ENCODE peak calls at places on chromosomes 11 and 22, in seven cellular contexts. K is CD8-positive, alpha-beta memory T cell; S is astrocyte; B is colonic mucosa; W is GM23338; F is fibroblast of lung; X is neuronal stem cell. Q is an unnamed sample.

GRCh38 chr11:111631666-111632039 is 29.4 kb downstream of the SIK2 start:
- DNase-seq in F (peak), B (no peak), S (peak), W (no peak), K (no peak), X (no peak), Q (no peak)

GRCh38 chr11:36373040-36374010 is 77.2 kb downstream of the PRR5L start:
- DNase-seq in S (peak), W (no peak), K (no peak), F (peak), B (no peak), X (no peak), Q (no peak)

GRCh38 chr11:20090654-20091374 is 69.5 kb downstream of the DBX1 start:
- DNase-seq in K (no peak), F (no peak), X (no peak), S (no peak), W (no peak), B (no peak), Q (no peak)

GRCh38 chr11:64001552-64002427 is 15.6 kb downstream of the OTUB1 start:
- DNase-seq in S (no peak), B (no peak), F (no peak), X (no peak), W (no peak), K (no peak), Q (no peak)

GRCh38 chr11:79045811-79046304 is 395.0 kb downstream of the TENM4 start:
- DNase-seq in W (no peak), K (no peak), X (no peak), F (peak), B (no peak), S (peak), Q (peak)

GRCh38 chr11:34621876-34622275 is 983 bp downstream of the EHF start:
- DNase-seq in W (no peak), F (peak), X (no peak), S (no peak), B (no peak), K (no peak), Q (no peak)

GRCh38 chr11:114160884-114161283 is 101.4 kb downstream of the ZBTB16 start:
- DNase-seq in K (no peak), X (no peak), F (no peak), B (no peak), S (no peak), W (no peak), Q (no peak)

GRCh38 chr11:43145653-43146052 is 166.1 kb upstream of the API5 start:
- DNase-seq in X (no peak), W (peak), B (no peak), S (no peak), F (no peak), K (no peak), Q (no peak)

GRCh38 chr11:108916290-108916689 is 251.4 kb downstream of the DDX10 start:
- DNase-seq in X (no peak), W (no peak), S (peak), F (peak), B (no peak), K (no peak), Q (no peak)

GRCh38 chr22:26453812-26454500 is 24.9 kb downstream of the ASPHD2 start:
- DNase-seq in K (no peak), S (no peak), W (no peak), X (no peak), B (no peak), F (no peak), Q (no peak)

GRCh38 chr11:27610287-27610686 is 90.0 kb downstream of the BDNF start:
- DNase-seq in F (no peak), B (no peak), X (no peak), W (peak), S (no peak), K (no peak), Q (no peak)

GRCh38 chr11:2276999-2277328 is 6.6 kb upstream of the ASCL2 start:
- DNase-seq in K (no peak), S (no peak), B (peak), X (no peak), F (no peak), W (no peak), Q (peak)

GRCh38 chr11:65917434-65918210 is 1.2 kb downstream of the C11orf68 start:
- DNase-seq in W (no peak), B (no peak), F (no peak), K (no peak), X (no peak), S (no peak), Q (peak)

GRCh38 chr11:134558916-134559616 is 147.0 kb upstream of the B3GAT1 start:
- DNase-seq in K (no peak), F (no peak), X (no peak), B (no peak), S (no peak), W (no peak), Q (peak)

GRCh38 chr11:2294340-2295290 is 7.1 kb downstream of the C11orf21 start:
- DNase-seq in K (no peak), F (no peak), W (no peak), B (no peak), S (no peak), X (no peak), Q (peak)

GRCh38 chr11:44397586-44398178 is 87.7 kb upstream of the ALX4 start:
- DNase-seq in X (no peak), B (no peak), K (no peak), S (no peak), W (no peak), F (no peak), Q (no peak)

GRCh38 chr11:116960916-116961315 is 123.5 kb upstream of the APOA1 start:
- DNase-seq in F (peak), S (peak), B (no peak), X (no peak), W (peak), K (no peak), Q (peak)

GRCh38 chr11:126491092-126491491 is 135.6 kb downstream of the ST3GAL4 start:
- DNase-seq in S (no peak), K (no peak), X (no peak), W (peak), B (no peak), F (no peak), Q (peak)

GRCh38 chr11:129704831-129705230 is 110.8 kb upstream of the TMEM45B start:
- DNase-seq in W (no peak), S (no peak), K (no peak), B (no peak), X (no peak), F (no peak), Q (no peak)

GRCh38 chr11:125343732-125344131 is 152.3 kb downstream of the FEZ1 start:
- DNase-seq in B (no peak), W (peak), K (no peak), X (no peak), F (peak), S (peak), Q (peak)

GRCh38 chr11:65468874-65469333 is 29.9 kb upstream of the MALAT1 start:
- DNase-seq in S (no peak), X (no peak), K (peak), F (peak), B (peak), W (peak), Q (peak)

GRCh38 chr22:27509132-27509920 is 292.2 kb downstream of the MN1 start:
- DNase-seq in K (no peak), F (no peak), W (no peak), S (no peak), X (no peak), B (no peak), Q (no peak)

GRCh38 chr11:107780136-107780535 is 68.3 kb upstream of the SLN start:
- DNase-seq in F (no peak), K (no peak), B (no peak), S (no peak), W (no peak), X (no peak), Q (no peak)

GRCh38 chr11:304061-304506 is 3.5 kb upstream of the IFITM2 start:
- DNase-seq in X (no peak), K (no peak), S (no peak), B (no peak), F (no peak), W (no peak), Q (no peak)

GRCh38 chr22:47354668-47355387 is 592.4 kb downstream of the TBC1D22A start:
- DNase-seq in B (no peak), K (no peak), W (no peak), F (no peak), S (no peak), X (no peak), Q (peak)

GRCh38 chr11:11978792-11979486 is 29.5 kb downstream of the DKK3 start:
- DNase-seq in F (peak), W (no peak), S (peak), K (no peak), B (peak), X (no peak), Q (peak)

GRCh38 chr11:80155412-80156017 is 714.7 kb upstream of the TENM4 start:
- DNase-seq in F (no peak), X (peak), K (no peak), W (peak), B (no peak), S (no peak), Q (peak)

GRCh38 chr11:117786099-117786870 is 10.7 kb downstream of the DSCAML1 start:
- DNase-seq in S (no peak), K (no peak), W (no peak), X (no peak), F (no peak), B (no peak), Q (no peak)

GRCh38 chr22:41636467-41636866 is 15.4 kb downstream of the XRCC6 start:
- DNase-seq in F (peak), B (no peak), K (no peak), W (no peak), S (peak), X (no peak), Q (no peak)

GRCh38 chr11:8004008-8004407 is 16.9 kb downstream of the EIF3F start:
- DNase-seq in F (no peak), K (no peak), S (no peak), W (no peak), B (no peak), X (no peak), Q (no peak)

GRCh38 chr11:33630936-33631748 is 69.5 kb downstream of the C11orf91 start:
- DNase-seq in W (no peak), B (no peak), F (no peak), X (no peak), S (no peak), K (no peak), Q (no peak)

DNA sequence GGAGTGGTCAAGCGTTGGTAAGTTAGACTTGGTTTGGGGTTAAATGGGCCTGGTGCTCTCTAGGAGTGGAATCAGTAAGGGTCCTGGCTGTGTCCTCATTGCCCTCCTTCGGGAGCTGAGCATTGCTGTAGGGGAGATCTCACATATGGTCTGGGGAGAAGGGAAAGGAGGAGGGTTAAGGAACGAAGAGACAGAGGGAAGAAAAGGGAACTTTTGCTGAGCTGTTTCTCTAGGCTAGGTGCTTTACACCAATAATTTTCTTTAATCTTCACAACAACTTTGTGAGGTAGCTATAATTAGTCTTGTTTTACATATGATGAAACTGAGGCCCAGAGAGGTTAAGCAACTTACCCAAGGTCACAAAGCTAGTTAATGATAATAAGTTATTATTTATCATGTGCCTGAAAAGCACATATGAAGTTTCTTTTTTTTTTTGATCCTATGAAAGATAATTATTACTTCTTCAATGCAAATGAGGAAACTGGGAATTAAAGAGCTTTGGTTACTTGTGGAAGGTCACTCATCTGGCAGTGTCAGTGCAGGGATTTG is 22.6 kb downstream of the STIM1 start:
- DNase-seq in S (no peak), X (no peak), W (no peak), K (no peak), B (no peak), F (no peak), Q (no peak)
- H3K27ac ChIP-seq in S (no peak), X (no peak), W (no peak), K (peak), B (no peak), F (no peak), Q (peak)

GRCh38 chr22:24695958-24696511 is 78.5 kb downstream of the PIWIL3 start:
- DNase-seq in S (no peak), B (peak), F (peak), X (no peak), W (peak), K (no peak), Q (peak)
- H3K27ac ChIP-seq in S (no peak), B (no peak), F (no peak), X (no peak), W (peak), K (no peak), Q (no peak)

DNA sequence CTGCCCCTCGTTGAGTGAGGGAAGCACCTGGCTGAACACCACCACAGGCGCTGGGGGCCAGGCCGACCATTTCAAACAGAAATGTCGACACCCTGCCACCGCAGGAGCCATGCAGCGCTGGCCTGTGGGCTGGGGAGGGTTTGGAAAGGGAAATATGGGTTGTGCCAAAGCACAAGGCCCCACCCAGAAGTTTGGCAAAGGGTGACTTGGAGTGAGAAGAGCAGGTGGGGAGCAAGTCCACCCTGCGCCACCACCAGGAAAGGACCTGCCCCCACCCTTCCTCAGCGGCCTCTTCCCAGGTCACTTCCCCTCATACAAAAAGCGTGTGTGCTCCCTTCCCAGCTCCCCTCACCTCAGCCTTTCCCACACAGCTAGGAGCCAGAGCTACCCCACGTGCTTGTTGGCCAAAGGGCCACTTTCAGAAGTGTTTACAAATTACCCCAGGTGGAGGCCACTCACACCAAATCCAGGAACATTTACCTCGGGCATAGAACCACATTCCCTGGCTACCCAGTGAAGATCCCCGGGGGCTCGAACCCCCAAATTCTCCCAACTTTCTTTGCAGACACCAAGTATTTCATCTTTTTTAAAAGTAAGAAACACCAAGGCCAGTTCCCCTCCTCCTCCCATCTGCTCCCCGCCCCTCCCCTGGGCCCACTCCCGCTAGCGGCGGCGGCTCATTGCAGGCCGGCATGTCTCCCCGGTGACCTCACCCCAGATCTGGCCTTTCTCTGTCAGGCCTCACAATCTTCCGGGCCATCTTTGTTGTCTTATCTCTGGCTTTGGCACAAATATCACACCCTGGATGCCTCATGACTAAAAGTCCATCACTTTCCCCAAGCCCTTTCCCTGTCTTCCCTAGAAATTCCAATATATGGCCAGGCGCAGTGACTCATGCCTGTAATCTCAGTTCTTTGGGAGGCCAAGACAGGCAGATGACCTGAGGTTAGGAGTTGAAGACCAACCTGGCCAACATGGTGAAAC is 20.5 kb upstream of the SCGB1A1 start:
- DNase-seq in K (no peak), X (no peak), S (peak), F (peak), B (peak), W (no peak), Q (peak)
- H3K27ac ChIP-seq in K (no peak), X (peak), S (no peak), F (no peak), B (peak), W (no peak), Q (no peak)

GRCh38 chr11:67563354-67564114 is 20.1 kb upstream of the GSTP1 start:
- DNase-seq in F (peak), B (peak), W (no peak), X (no peak), S (peak), K (no peak), Q (no peak)

GRCh38 chr11:67562951-67563350 is 20.7 kb upstream of the GSTP1 start:
- DNase-seq in W (no peak), S (peak), F (peak), B (no peak), X (no peak), K (no peak), Q (no peak)

GRCh38 chr11:67561971-67562560 is 21.5 kb upstream of the GSTP1 start:
- DNase-seq in S (no peak), X (no peak), F (peak), K (no peak), W (no peak), B (no peak), Q (no peak)

DNA sequence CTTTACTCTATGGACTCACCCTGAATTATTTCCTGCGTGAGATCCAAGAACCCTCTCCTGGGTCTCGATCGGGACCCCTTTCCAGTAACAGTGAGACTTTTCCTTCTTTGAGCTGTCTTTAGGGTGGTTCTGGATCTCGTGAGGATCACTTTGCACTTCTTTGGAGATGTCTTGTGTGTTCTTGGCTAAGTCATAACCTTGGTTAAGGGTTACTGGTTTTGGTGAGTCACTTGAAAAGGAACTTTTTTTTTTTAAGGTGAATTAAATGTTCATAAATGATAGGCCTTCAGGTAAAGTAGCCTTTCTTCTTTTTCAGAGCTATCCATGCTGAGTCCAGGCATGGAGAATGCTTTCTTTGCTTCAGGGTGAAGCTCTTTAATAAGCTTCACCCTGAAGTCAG is 19.4 kb upstream of the GSTP1 start:
- DNase-seq in F (peak), X (no peak), W (no peak), B (no peak), K (no peak), S (peak), Q (peak)
- H3K27ac ChIP-seq in F (no peak), X (no peak), W (no peak), B (no peak), K (no peak), S (peak), Q (no peak)

GRCh38 chr11:32137263-32137662 is 46.4 kb downstream of the RCN1 start:
- DNase-seq in X (no peak), S (peak), B (no peak), W (no peak), F (peak), K (no peak), Q (no peak)
- H3K27ac ChIP-seq in X (no peak), S (peak), B (no peak), W (no peak), F (peak), K (no peak), Q (no peak)

GRCh38 chr22:46094676-46095075 is 55.6 kb upstream of the PPARA start:
- DNase-seq in K (no peak), B (no peak), W (no peak), F (no peak), X (no peak), S (no peak), Q (no peak)

GRCh38 chr22:46092011-46092410 is 58.3 kb upstream of the PPARA start:
- DNase-seq in F (no peak), S (no peak), X (no peak), K (no peak), W (no peak), B (no peak), Q (no peak)

GRCh38 chr22:46093796-46094195 is 56.5 kb upstream of the PPARA start:
- DNase-seq in F (no peak), K (no peak), W (no peak), S (no peak), B (no peak), X (no peak), Q (no peak)

GRCh38 chr22:46091277-46091977 is 58.9 kb upstream of the PPARA start:
- DNase-seq in S (no peak), K (no peak), B (no peak), W (no peak), X (no peak), F (peak), Q (no peak)

GRCh38 chr22:46092646-46093410 is 57.5 kb upstream of the PPARA start:
- DNase-seq in F (no peak), B (no peak), S (no peak), W (no peak), X (no peak), K (no peak), Q (no peak)
- H3K27ac ChIP-seq in F (peak), B (no peak), S (peak), W (no peak), X (no peak), K (no peak), Q (no peak)

DNA sequence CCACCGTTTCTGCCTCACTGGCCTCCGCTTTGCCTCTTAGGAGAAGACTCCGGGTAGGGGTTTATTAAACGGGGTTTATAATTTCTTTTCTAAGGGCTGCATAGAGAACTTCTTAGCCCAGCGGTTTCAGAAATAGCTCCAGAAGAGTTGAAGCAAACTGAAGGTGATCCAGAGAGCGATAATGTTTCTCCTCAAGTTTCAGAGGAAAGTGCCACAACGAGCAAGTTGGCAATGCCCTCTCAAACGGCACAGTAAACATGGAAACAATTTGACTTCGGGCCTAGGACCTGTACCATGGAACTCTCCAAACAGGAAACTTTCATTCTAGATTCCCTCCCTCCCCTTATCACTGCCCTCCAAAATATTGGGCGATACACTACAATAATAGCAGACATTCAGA is 1.0 kb downstream of the ADSL start:
- DNase-seq in X (no peak), S (no peak), B (no peak), F (no peak), W (no peak), K (no peak), Q (no peak)
- H3K27ac ChIP-seq in X (no peak), S (peak), B (peak), F (peak), W (peak), K (peak), Q (peak)

GRCh38 chr11:10294289-10294953 is 402 bp upstream of the SBF2 start:
- DNase-seq in S (no peak), W (peak), X (no peak), K (no peak), F (peak), B (peak), Q (peak)
- H3K27ac ChIP-seq in S (peak), W (peak), X (peak), K (peak), F (peak), B (peak), Q (peak)

DNA sequence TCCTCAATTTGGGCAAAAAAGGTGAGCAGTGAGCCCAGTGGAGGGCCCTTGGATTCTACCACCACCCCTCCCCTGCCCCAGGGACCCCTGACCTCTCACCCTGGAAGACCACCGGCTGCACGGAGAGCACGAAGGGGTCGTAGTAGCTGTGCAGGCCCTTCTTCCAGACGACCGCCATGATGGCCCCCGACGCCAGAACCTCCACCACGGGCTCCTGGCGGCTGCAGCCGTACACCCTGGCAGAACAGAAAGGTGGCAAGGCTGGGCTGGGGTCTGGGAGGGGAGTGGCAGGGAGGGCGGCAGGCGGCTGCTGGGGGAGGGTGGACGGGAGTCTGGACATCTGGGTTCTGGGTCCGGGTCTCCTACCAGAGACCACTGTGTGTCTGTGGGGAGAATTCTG is 23.3 kb downstream of the TMPRSS6 start:
- DNase-seq in S (no peak), B (no peak), K (no peak), F (no peak), X (no peak), W (no peak), Q (no peak)
- H3K27ac ChIP-seq in S (no peak), B (no peak), K (no peak), F (no peak), X (no peak), W (no peak), Q (no peak)